ENCODE peak calls at places on chromosomes 5 and 9, in eight cellular contexts. W is HCT116, K is GM12891, R is adrenal gland, U is A549, H is lower leg skin, D is IMR-90, E is Peyer's patch. J is an unnamed sample.

GRCh38 chr9:76576344-76576743 is 117.4 kb downstream of the GCNT1 start:
- DNase-seq in U (no peak), K (peak; percentile 41), D (peak; percentile 66), H (peak; percentile 43), W (no peak), R (peak; percentile 41), E (no peak), J (no peak)

GRCh38 chr5:144187699-144188294 is 17.1 kb downstream of the KCTD16 start:
- DNase-seq in W (no peak), E (no peak), U (peak; percentile 10), R (peak; percentile 54), H (peak; percentile 37), D (peak; percentile 99), K (peak; percentile 29), J (peak; percentile 12)

GRCh38 chr5:151931260-151931659 is 6.6 kb upstream of the GLRA1 start:
- DNase-seq in D (no peak), E (no peak), R (no peak), U (no peak), H (no peak), K (no peak), W (no peak), J (no peak)

GRCh38 chr5:136057401-136057951 is 28.7 kb downstream of the TGFBI start:
- DNase-seq in U (no peak), H (no peak), W (no peak), E (no peak), R (no peak), D (peak; percentile 84), K (no peak), J (no peak)

GRCh38 chr9:133954862-133955529 is 37.1 kb downstream of the VAV2 start:
- DNase-seq in H (no peak), R (no peak), U (no peak), W (no peak), K (no peak), D (no peak), E (no peak), J (no peak)

GRCh38 chr9:115672477-115673316 is 480.9 kb upstream of the PAPPA start:
- DNase-seq in U (peak; percentile 84), W (no peak), D (peak; percentile 99), R (no peak), E (no peak), K (no peak), H (no peak), J (no peak)

GRCh38 chr9:110604101-110604710 is 24.7 kb upstream of the SVEP1 start:
- DNase-seq in E (no peak), H (no peak), R (no peak), U (no peak), W (no peak), D (no peak), K (no peak), J (no peak)

GRCh38 chr5:115579747-115580173 is 22.5 kb downstream of the TICAM2 start:
- DNase-seq in D (no peak), H (no peak), W (no peak), R (no peak), E (no peak), K (no peak), U (no peak), J (no peak)

GRCh38 chr9:118891213-118891612 is 478.0 kb downstream of the BRINP1 start:
- DNase-seq in W (no peak), R (no peak), U (no peak), E (no peak), H (no peak), D (no peak), K (no peak), J (no peak)

GRCh38 chr5:123421773-123422172 is 1.4 kb downstream of the CEP120 start:
- DNase-seq in R (no peak), H (no peak), W (no peak), K (no peak), D (no peak), U (no peak), E (no peak), J (no peak)

GRCh38 chr5:60010328-60010727 is 116.8 kb upstream of the PDE4D start:
- DNase-seq in R (no peak), E (no peak), H (no peak), K (no peak), W (no peak), U (no peak), D (no peak), J (no peak)

GRCh38 chr9:127614961-127615360 is 2.9 kb downstream of the STXBP1 start:
- DNase-seq in U (no peak), W (no peak), H (no peak), E (no peak), R (peak; percentile 54), D (no peak), K (no peak), J (no peak)

GRCh38 chr9:127608104-127608966 is 3.7 kb upstream of the STXBP1 start:
- DNase-seq in K (peak; percentile 61), H (peak; percentile 18), U (peak; percentile 95), R (peak; percentile 79), D (peak; percentile 38), W (peak; percentile 73), E (peak; percentile 74), J (peak; percentile 53)

GRCh38 chr9:127611796-127612790 is at the start of gene STXBP1:
- DNase-seq in D (peak; percentile 76), K (peak; percentile 96), U (peak; percentile 84), R (peak; percentile 88), E (peak; percentile 91), W (peak; percentile 51), H (peak; percentile 75), J (peak; percentile 89)

GRCh38 chr9:127612993-127613954 is 1.2 kb downstream of the STXBP1 start:
- DNase-seq in K (no peak), E (peak; percentile 66), H (peak; percentile 69), D (peak; percentile 57), R (peak; percentile 72), U (peak; percentile 70), W (no peak), J (peak; percentile 44)
- TF ChIP-seq POLR2A in K (no peak), E (no peak), H (no peak), D (peak; percentile 43), R (peak; percentile 74), U (peak; percentile 9), W (no peak), J (peak; percentile 54)

GRCh38 chr5:178182158-178182876 is 4.9 kb downstream of the GMCL2 start:
- DNase-seq in D (no peak), U (no peak), R (no peak), W (no peak), H (no peak), E (no peak), K (no peak), J (no peak)

GRCh38 chr5:178177569-178177968 is 9.6 kb downstream of the GMCL2 start:
- DNase-seq in U (no peak), K (no peak), H (no peak), E (no peak), D (no peak), R (no peak), W (no peak), J (no peak)

GRCh38 chr5:178180141-178180863 is 6.9 kb downstream of the GMCL2 start:
- DNase-seq in U (no peak), E (no peak), K (no peak), D (no peak), W (no peak), R (no peak), H (no peak), J (no peak)
- TF ChIP-seq POLR2A in U (no peak), E (no peak), K (no peak), D (no peak), W (no peak), R (no peak), H (no peak), J (no peak)

DNA sequence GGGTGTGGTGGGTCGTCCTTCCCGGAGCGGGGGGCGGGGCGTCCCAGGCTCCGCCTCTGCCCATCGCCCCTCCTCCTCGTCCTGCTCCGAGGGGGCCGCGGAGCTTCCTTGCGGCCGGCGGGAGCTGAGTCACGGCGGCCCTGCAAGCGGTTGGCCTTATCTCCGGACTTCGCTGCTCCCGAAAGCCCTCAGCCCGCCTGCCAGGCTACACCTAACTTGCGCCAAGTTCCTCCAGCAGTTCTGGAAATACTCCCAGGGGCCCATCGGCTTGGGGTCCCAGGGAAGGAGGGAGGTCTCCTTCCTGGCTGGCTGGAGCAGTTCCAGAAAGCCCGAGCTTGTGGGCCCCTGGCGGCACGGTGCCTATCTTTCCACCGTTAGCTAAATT is 54.2 kb upstream of the CDKN2AIPNL start:
- DNase-seq in R (peak; percentile 90), E (peak; percentile 94), H (peak; percentile 87), W (peak; percentile 68), U (peak; percentile 89), D (peak; percentile 90), K (peak; percentile 72), J (peak; percentile 87)
- TF ChIP-seq POLR2A in R (peak; percentile 73), E (peak; percentile 46), H (no peak), W (peak; percentile 85), U (peak; percentile 85), D (peak; percentile 30), K (no peak), J (peak; percentile 68)

GRCh38 chr5:150449491-150450339 is at the start of gene RPS14:
- DNase-seq in K (peak; percentile 89), W (peak; percentile 89), D (peak; percentile 92), H (peak; percentile 94), U (peak; percentile 96), R (peak; percentile 97), E (peak; percentile 98), J (peak; percentile 90)
- TF ChIP-seq POLR2A in K (peak; percentile 95), W (peak; percentile 77), D (peak; percentile 91), H (peak; percentile 41), U (peak; percentile 81), R (peak; percentile 75), E (peak; percentile 59), J (peak; percentile 66)

J was measured in prostate gland.